ENCODE peak calls at places on chromosomes 3 and 15, in eight cellular contexts. T is Peyer's patch, N is endothelial cell of umbilical vein, M is progenitor cell of endocrine pancreas, J is GM13977, F is breast epithelium, B is lower leg skin, K is A549. L is an unnamed sample.

GRCh38 chr3:152419748-152420147 is 151.0 kb downstream of the MBNL1 start:
- DNase-seq in T (no peak), N (no peak), M (no peak), J (no peak), F (no peak), B (no peak), K (no peak), L (no peak)

GRCh38 chr15:26729030-26729429 is 43.8 kb downstream of the GABRB3 start:
- DNase-seq in T (no peak), N (no peak), M (no peak), J (no peak), F (no peak), B (no peak), K (no peak), L (no peak)

GRCh38 chr15:47568030-47568429 is 149.3 kb upstream of the SEMA6D start:
- DNase-seq in T (no peak), N (no peak), M (no peak), J (no peak), F (no peak), B (no peak), K (no peak), L (no peak)

GRCh38 chr15:65666257-65666656 is 44.5 kb downstream of the SLC24A1 start:
- DNase-seq in T (no peak), N (peak; percentile 28), M (no peak), J (no peak), F (no peak), B (no peak), K (no peak), L (no peak)

GRCh38 chr3:27577504-27577903 is 93.3 kb upstream of the SLC4A7 start:
- DNase-seq in T (no peak), N (no peak), M (no peak), J (no peak), F (no peak), B (no peak), K (no peak), L (no peak)

GRCh38 chr15:38670142-38671002 is 105.8 kb upstream of the RASGRP1 start:
- DNase-seq in T (no peak), N (no peak), M (no peak), J (no peak), F (no peak), B (no peak), K (no peak), L (no peak)

GRCh38 chr3:141401095-141401494 is 32.8 kb downstream of the ZBTB38 start:
- DNase-seq in T (no peak), N (no peak), M (no peak), J (no peak), F (no peak), B (no peak), K (no peak), L (no peak)

GRCh38 chr15:90903733-90904536 is 833 bp downstream of the MAN2A2 start:
- DNase-seq in T (no peak), N (no peak), M (no peak), J (peak; percentile 55), F (no peak), B (no peak), K (peak; percentile 46), L (no peak)

GRCh38 chr3:14438262-14438661 is 35.9 kb downstream of the SLC6A6 start:
- DNase-seq in T (no peak), N (no peak), M (no peak), J (no peak), F (no peak), B (no peak), K (no peak), L (no peak)

GRCh38 chr3:81920805-81921204 is 159.4 kb upstream of the GBE1 start:
- DNase-seq in T (no peak), N (no peak), M (no peak), J (no peak), F (no peak), B (no peak), K (no peak), L (no peak)

GRCh38 chr3:156511987-156512677 is 42.8 kb downstream of the SSR3 start:
- DNase-seq in T (no peak), N (no peak), M (no peak), J (no peak), F (no peak), B (no peak), K (no peak), L (no peak)

GRCh38 chr3:190581041-190581501 is 67.2 kb downstream of the IL1RAP start:
- DNase-seq in T (no peak), N (peak; percentile 46), M (no peak), J (no peak), F (no peak), B (no peak), K (no peak), L (no peak)

GRCh38 chr15:40716165-40716564 is 21.2 kb downstream of the RAD51 start:
- DNase-seq in T (no peak), N (no peak), M (no peak), J (no peak), F (no peak), B (no peak), K (no peak), L (no peak)

GRCh38 chr3:61669676-61670299 is 108.4 kb downstream of the PTPRG start:
- DNase-seq in T (no peak), N (no peak), M (no peak), J (no peak), F (no peak), B (no peak), K (no peak), L (no peak)

GRCh38 chr3:52934626-52935530 is 37.5 kb upstream of the STIMATE start:
- DNase-seq in T (no peak), N (peak; percentile 59), M (no peak), J (peak; percentile 57), F (no peak), B (no peak), K (peak; percentile 51), L (peak; percentile 29)

GRCh38 chr3:124322966-124323365 is 331.0 kb upstream of the ROPN1 start:
- DNase-seq in T (no peak), N (no peak), M (no peak), J (no peak), F (no peak), B (no peak), K (no peak), L (no peak)

GRCh38 chr15:49831206-49831965 is 210.5 kb downstream of the DTWD1 start:
- DNase-seq in T (no peak), N (peak; percentile 26), M (no peak), J (no peak), F (peak; percentile 28), B (peak; percentile 86), K (no peak), L (no peak)

GRCh38 chr3:197406266-197406665 is 107.9 kb upstream of the DLG1 start:
- DNase-seq in T (no peak), N (peak; percentile 88), M (no peak), J (no peak), F (no peak), B (peak; percentile 77), K (no peak), L (no peak)

GRCh38 chr3:156483426-156483825 is 71.5 kb downstream of the SSR3 start:
- DNase-seq in T (no peak), N (peak; percentile 52), M (no peak), J (peak; percentile 26), F (no peak), B (no peak), K (no peak), L (no peak)

GRCh38 chr3:72892870-72893269 is 5.0 kb downstream of the GXYLT2 start:
- DNase-seq in T (no peak), N (no peak), M (no peak), J (no peak), F (no peak), B (no peak), K (no peak), L (no peak)

GRCh38 chr3:72890166-72890925 is 2.5 kb downstream of the GXYLT2 start:
- DNase-seq in T (no peak), N (no peak), M (no peak), J (no peak), F (no peak), B (no peak), K (no peak), L (no peak)

GRCh38 chr3:72892081-72892763 is 4.4 kb downstream of the GXYLT2 start:
- DNase-seq in T (no peak), N (no peak), M (no peak), J (no peak), F (no peak), B (no peak), K (no peak), L (no peak)

GRCh38 chr3:72889310-72890165 is 1.7 kb downstream of the GXYLT2 start:
- DNase-seq in T (no peak), N (no peak), M (no peak), J (no peak), F (no peak), B (no peak), K (no peak), L (no peak)

GRCh38 chr3:72891053-72891855 is 3.4 kb downstream of the GXYLT2 start:
- DNase-seq in T (no peak), N (no peak), M (no peak), J (no peak), F (peak; percentile 38), B (no peak), K (no peak), L (no peak)
- TF ChIP-seq CTCF in T (no peak), N (no peak), M (no peak), J (no peak), F (no peak), B (no peak), K (no peak), L (no peak)

GRCh38 chr15:76058714-76059319 is 968 bp upstream of the TMEM266 start:
- DNase-seq in T (no peak), N (no peak), M (no peak), J (peak; percentile 57), F (no peak), B (no peak), K (peak; percentile 50), L (no peak)
- TF ChIP-seq CTCF in T (peak; percentile 2), N (no peak), M (no peak), J (peak; percentile 25), F (no peak), B (no peak), K (peak; percentile 53), L (peak; percentile 19)

GRCh38 chr3:25902586-25902985 is 112.7 kb downstream of the OXSM start:
- DNase-seq in T (no peak), N (no peak), M (no peak), J (no peak), F (no peak), B (no peak), K (no peak), L (no peak)

GRCh38 chr3:25901796-25902195 is 111.9 kb downstream of the OXSM start:
- DNase-seq in T (no peak), N (no peak), M (no peak), J (no peak), F (no peak), B (no peak), K (no peak), L (no peak)

GRCh38 chr3:25906132-25906906 is 116.4 kb downstream of the OXSM start:
- DNase-seq in T (no peak), N (no peak), M (no peak), J (no peak), F (no peak), B (no peak), K (no peak), L (no peak)

GRCh38 chr3:25903371-25903770 is 113.5 kb downstream of the OXSM start:
- DNase-seq in T (no peak), N (no peak), M (no peak), J (no peak), F (no peak), B (no peak), K (no peak), L (no peak)

GRCh38 chr3:25904248-25904647 is 114.4 kb downstream of the OXSM start:
- DNase-seq in T (no peak), N (no peak), M (no peak), J (no peak), F (no peak), B (no peak), K (no peak), L (no peak)
- TF ChIP-seq CTCF in T (no peak), N (no peak), M (peak; percentile 25), J (no peak), F (no peak), B (no peak), K (no peak), L (peak; percentile 3)

GRCh38 chr3:65603631-65604030 is 435.1 kb downstream of the MAGI1 start:
- DNase-seq in T (no peak), N (no peak), M (no peak), J (no peak), F (no peak), B (no peak), K (no peak), L (no peak)
- TF ChIP-seq CTCF in T (no peak), N (no peak), M (no peak), J (no peak), F (no peak), B (no peak), K (no peak), L (no peak)